ENCODE peak calls at places on chromosomes 3 and 15, in four cellular contexts. H is CD14-positive monocyte, A is LNCaP clone FGC, N is AG04450. F is an unnamed sample.

GRCh38 chr3:53196575-53197407 is 35.8 kb downstream of the PRKCD start:
- DNase-seq in H (peak), A (no peak), N (no peak), F (peak)

GRCh38 chr3:50552598-50552997 is 14.9 kb downstream of the C3orf18 start:
- DNase-seq in A (no peak), N (no peak), H (no peak), F (no peak)

GRCh38 chr15:100802421-100803157 is 77.0 kb upstream of the ALDH1A3 start:
- DNase-seq in H (no peak), N (no peak), A (peak), F (no peak)

GRCh38 chr3:10983219-10983916 is 9.2 kb upstream of the SLC6A1 start:
- DNase-seq in A (peak), H (no peak), N (no peak), F (peak)

GRCh38 chr3:192169332-192169915 is 557.9 kb downstream of the FGF12 start:
- DNase-seq in N (no peak), A (no peak), H (no peak), F (no peak)

GRCh38 chr3:17891139-17891850 is 148.9 kb upstream of the TBC1D5 start:
- DNase-seq in H (no peak), A (no peak), N (no peak), F (no peak)

GRCh38 chr15:55741592-55742497 is 1.1 kb downstream of the PRTG start:
- DNase-seq in N (no peak), H (no peak), A (no peak), F (peak)

GRCh38 chr15:33279613-33280205 is 31.1 kb upstream of the RYR3 start:
- DNase-seq in H (no peak), N (no peak), A (no peak), F (no peak)

GRCh38 chr15:33068007-33068441 is 126.5 kb downstream of the FMN1 start:
- DNase-seq in A (no peak), H (peak), N (no peak), F (peak)

GRCh38 chr15:56953790-56954189 is 35.3 kb downstream of the TCF12 start:
- DNase-seq in N (no peak), H (no peak), A (no peak), F (no peak)

GRCh38 chr3:158109804-158110657 is at the start of gene RSRC1:
- DNase-seq in A (peak), N (peak), H (peak), F (peak)

GRCh38 chr3:189103208-189103607 is 68.6 kb upstream of the TPRG1 start:
- DNase-seq in N (no peak), A (no peak), H (no peak), F (no peak)
- TF ChIP-seq CTCF in N (no peak), A (no peak), H (no peak), F (no peak)

DNA sequence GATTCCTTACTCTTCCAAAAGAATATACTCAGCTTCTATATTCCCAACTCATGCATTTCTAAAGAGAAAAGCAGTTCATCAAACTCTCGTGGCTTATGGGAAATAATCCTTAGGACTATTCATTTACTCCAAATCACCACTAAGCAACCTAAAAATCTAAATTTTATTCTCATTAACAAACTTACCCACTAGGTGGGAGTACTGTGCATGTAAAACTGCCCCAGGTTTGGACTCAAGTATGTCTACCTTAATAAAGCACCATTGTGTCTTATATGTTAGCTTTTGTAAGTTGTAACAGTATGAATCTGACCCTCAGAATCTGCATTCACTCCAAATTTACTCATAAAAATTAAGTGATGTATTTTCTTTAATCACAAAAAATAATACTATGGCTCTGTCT is 25.3 kb downstream of the RAD18 start:
- DNase-seq in A (no peak), N (no peak), H (no peak), F (no peak)
- TF ChIP-seq CTCF in A (peak), N (peak), H (peak), F (no peak)

GRCh38 chr3:12446298-12446697 is 38.0 kb upstream of the TSEN2 start:
- DNase-seq in H (no peak), N (no peak), A (no peak), F (no peak)

GRCh38 chr3:12442654-12443501 is 41.4 kb upstream of the TSEN2 start:
- DNase-seq in H (no peak), A (no peak), N (no peak), F (no peak)

GRCh38 chr3:12445523-12446240 is 38.6 kb upstream of the TSEN2 start:
- DNase-seq in A (no peak), H (no peak), N (no peak), F (no peak)

GRCh38 chr3:12443781-12444522 is 40.3 kb upstream of the TSEN2 start:
- DNase-seq in A (no peak), N (no peak), H (no peak), F (no peak)

GRCh38 chr3:12444582-12445468 is 39.5 kb upstream of the TSEN2 start:
- DNase-seq in H (no peak), A (no peak), N (no peak), F (no peak)
- TF ChIP-seq CTCF in H (no peak), A (no peak), N (no peak), F (no peak)

DNA sequence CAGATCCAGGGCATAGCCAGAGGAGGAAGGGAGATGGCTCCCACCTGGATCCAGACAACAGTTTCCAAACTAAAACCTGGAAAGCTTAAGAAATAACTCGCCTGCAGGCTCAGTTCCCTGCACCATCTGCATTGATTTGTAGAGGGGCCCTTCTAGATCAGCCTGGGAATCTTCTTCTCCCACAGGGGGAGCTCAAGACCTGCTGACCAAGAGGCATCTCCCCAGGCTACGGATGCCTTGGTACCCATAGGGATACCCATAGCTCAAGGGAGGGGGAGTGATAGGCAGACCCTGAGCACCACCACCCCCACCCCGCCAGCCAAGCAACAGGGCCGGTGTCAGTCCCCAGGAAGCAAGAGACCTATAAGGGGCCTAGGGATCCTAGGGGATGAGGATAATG is 28.0 kb upstream of the DCLK3 start:
- DNase-seq in A (no peak), H (no peak), N (peak), F (no peak)
- TF ChIP-seq CTCF in A (peak), H (no peak), N (peak), F (no peak)

DNA sequence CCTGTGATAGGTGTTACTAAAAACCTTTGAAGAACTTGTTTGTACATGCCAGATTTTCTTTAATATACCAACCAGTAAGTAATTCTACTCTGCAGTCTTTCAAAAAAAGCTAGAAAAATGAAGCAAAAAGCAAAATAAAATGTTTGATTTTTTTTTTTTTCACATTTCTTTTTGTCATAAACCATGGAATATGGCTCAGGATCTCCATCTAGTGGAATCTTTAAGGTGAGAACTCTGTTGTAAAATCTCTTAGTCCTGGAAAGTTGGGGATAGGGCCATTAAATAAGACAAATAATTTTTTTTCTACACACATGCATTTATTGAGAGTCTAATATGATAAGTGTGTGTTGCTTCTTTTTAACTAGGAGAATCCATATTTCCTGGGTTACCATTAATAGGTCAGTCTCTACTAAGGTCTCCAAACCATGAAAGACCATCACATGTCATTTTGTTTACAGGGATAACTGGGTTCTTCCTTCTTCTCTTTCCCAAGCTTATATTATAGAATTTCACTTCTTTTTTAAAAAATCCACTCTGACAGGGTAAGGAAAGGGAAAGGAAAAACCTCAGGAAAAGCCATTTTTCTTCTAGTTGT is 84.6 kb downstream of the SLC9A9 start:
- DNase-seq in A (no peak), H (no peak), N (no peak), F (no peak)
- TF ChIP-seq CTCF in A (peak), H (no peak), N (peak), F (no peak)

F was measured in testis.